ENCODE peak calls at places on chromosomes 6 and 20, in five cellular contexts. One of them, this sample, is unnamed.

GRCh38 chr6:1739220-1739619 is 129.5 kb downstream of the FOXC1 start:
- DNase-seq in heart right ventricle: no peak
- DNase-seq in smooth muscle cell of the brain vasculature: no peak
- DNase-seq in WTC11: no peak
- DNase-seq in M059J: no peak
- DNase-seq in this sample: no peak

GRCh38 chr6:119284861-119285521 is 64.6 kb downstream of the MAN1A1 start:
- DNase-seq in heart right ventricle: no peak
- DNase-seq in smooth muscle cell of the brain vasculature: no peak
- DNase-seq in WTC11: peak
- DNase-seq in M059J: no peak
- DNase-seq in this sample: no peak

GRCh38 chr6:142613981-142614380 is 312.2 kb downstream of the ADGRG6 start:
- DNase-seq in heart right ventricle: no peak
- DNase-seq in smooth muscle cell of the brain vasculature: no peak
- DNase-seq in WTC11: no peak
- DNase-seq in M059J: peak
- DNase-seq in this sample: no peak

GRCh38 chr6:154868143-154868594 is 126.9 kb upstream of the TIAM2 start:
- DNase-seq in heart right ventricle: no peak
- DNase-seq in smooth muscle cell of the brain vasculature: peak
- DNase-seq in WTC11: no peak
- DNase-seq in M059J: peak
- DNase-seq in this sample: peak

GRCh38 chr20:59792300-59792699 is 141.1 kb downstream of the SYCP2 start:
- DNase-seq in heart right ventricle: no peak
- DNase-seq in smooth muscle cell of the brain vasculature: no peak
- DNase-seq in WTC11: no peak
- DNase-seq in M059J: no peak
- DNase-seq in this sample: no peak

GRCh38 chr6:152471459-152472070 is 165.6 kb downstream of the SYNE1 start:
- DNase-seq in heart right ventricle: no peak
- DNase-seq in smooth muscle cell of the brain vasculature: no peak
- DNase-seq in WTC11: no peak
- DNase-seq in M059J: peak
- DNase-seq in this sample: no peak

GRCh38 chr6:91317247-91317646 is 730.4 kb upstream of the MAP3K7 start:
- DNase-seq in heart right ventricle: no peak
- DNase-seq in smooth muscle cell of the brain vasculature: no peak
- DNase-seq in WTC11: no peak
- DNase-seq in M059J: no peak
- DNase-seq in this sample: no peak

GRCh38 chr20:44650777-44651493 is 564 bp downstream of the ADA start:
- DNase-seq in heart right ventricle: peak
- DNase-seq in smooth muscle cell of the brain vasculature: no peak
- DNase-seq in WTC11: no peak
- DNase-seq in M059J: no peak
- DNase-seq in this sample: no peak

GRCh38 chr6:89826029-89826528 is 3.6 kb upstream of the CASP8AP2 start:
- DNase-seq in heart right ventricle: no peak
- DNase-seq in smooth muscle cell of the brain vasculature: no peak
- DNase-seq in WTC11: no peak
- DNase-seq in M059J: peak
- DNase-seq in this sample: no peak

GRCh38 chr20:17648782-17649730 is 33.0 kb downstream of the RRBP1 start:
- DNase-seq in heart right ventricle: peak
- DNase-seq in smooth muscle cell of the brain vasculature: no peak
- DNase-seq in WTC11: peak
- DNase-seq in M059J: no peak
- DNase-seq in this sample: no peak

GRCh38 chr6:45625191-45625664 is 247.5 kb upstream of the SUPT3H start:
- DNase-seq in heart right ventricle: no peak
- DNase-seq in smooth muscle cell of the brain vasculature: no peak
- DNase-seq in WTC11: no peak
- DNase-seq in M059J: peak
- DNase-seq in this sample: no peak

GRCh38 chr20:51661609-51662178 is 106.5 kb downstream of the ATP9A start:
- DNase-seq in heart right ventricle: no peak
- DNase-seq in smooth muscle cell of the brain vasculature: no peak
- DNase-seq in WTC11: no peak
- DNase-seq in M059J: peak
- DNase-seq in this sample: peak

GRCh38 chr6:41568585-41569384 is 22.6 kb downstream of the FOXP4 start:
- DNase-seq in heart right ventricle: no peak
- DNase-seq in smooth muscle cell of the brain vasculature: no peak
- DNase-seq in WTC11: peak
- DNase-seq in M059J: no peak
- DNase-seq in this sample: no peak

GRCh38 chr20:22341508-22341907 is 242.9 kb downstream of the FOXA2 start:
- DNase-seq in heart right ventricle: no peak
- DNase-seq in smooth muscle cell of the brain vasculature: no peak
- DNase-seq in WTC11: no peak
- DNase-seq in M059J: peak
- DNase-seq in this sample: no peak

GRCh38 chr6:43269273-43270007 is 26.2 kb downstream of the TTBK1 start:
- DNase-seq in heart right ventricle: peak
- DNase-seq in smooth muscle cell of the brain vasculature: no peak
- DNase-seq in WTC11: peak
- DNase-seq in M059J: no peak
- DNase-seq in this sample: peak

GRCh38 chr6:165832471-165832836 is 169.4 kb upstream of the PDE10A start:
- DNase-seq in heart right ventricle: no peak
- DNase-seq in smooth muscle cell of the brain vasculature: no peak
- DNase-seq in WTC11: no peak
- DNase-seq in M059J: no peak
- DNase-seq in this sample: no peak

GRCh38 chr6:123519191-123519510 is 117.6 kb downstream of the TRDN start:
- DNase-seq in heart right ventricle: peak
- DNase-seq in smooth muscle cell of the brain vasculature: no peak
- DNase-seq in WTC11: no peak
- DNase-seq in M059J: peak
- DNase-seq in this sample: peak

GRCh38 chr6:53432318-53433161 is 83.8 kb upstream of the ELOVL5 start:
- DNase-seq in heart right ventricle: no peak
- DNase-seq in smooth muscle cell of the brain vasculature: peak
- DNase-seq in WTC11: no peak
- DNase-seq in M059J: peak
- DNase-seq in this sample: peak

GRCh38 chr6:5095236-5095635 is 10.1 kb downstream of the PPP1R3G start:
- DNase-seq in heart right ventricle: no peak
- DNase-seq in smooth muscle cell of the brain vasculature: no peak
- DNase-seq in WTC11: no peak
- DNase-seq in M059J: peak
- DNase-seq in this sample: no peak

GRCh38 chr6:134630468-134631180 is 312.7 kb upstream of the SGK1 start:
- DNase-seq in heart right ventricle: no peak
- DNase-seq in smooth muscle cell of the brain vasculature: no peak
- DNase-seq in WTC11: no peak
- DNase-seq in M059J: no peak
- DNase-seq in this sample: no peak

GRCh38 chr6:70879496-70879895 is 77.4 kb downstream of the B3GAT2 start:
- DNase-seq in heart right ventricle: no peak
- DNase-seq in smooth muscle cell of the brain vasculature: no peak
- DNase-seq in WTC11: no peak
- DNase-seq in M059J: no peak
- DNase-seq in this sample: no peak

GRCh38 chr6:123565529-123565928 is 71.2 kb downstream of the TRDN start:
- DNase-seq in heart right ventricle: no peak
- DNase-seq in smooth muscle cell of the brain vasculature: no peak
- DNase-seq in WTC11: no peak
- DNase-seq in M059J: no peak
- DNase-seq in this sample: no peak

GRCh38 chr20:4814696-4815252 is 93.1 kb downstream of the PRND start:
- DNase-seq in heart right ventricle: no peak
- DNase-seq in smooth muscle cell of the brain vasculature: no peak
- DNase-seq in WTC11: no peak
- DNase-seq in M059J: no peak
- DNase-seq in this sample: no peak

GRCh38 chr6:31663961-31664789 is 622 bp downstream of the GPANK1 start:
- DNase-seq in heart right ventricle: peak
- DNase-seq in smooth muscle cell of the brain vasculature: peak
- DNase-seq in WTC11: no peak
- DNase-seq in M059J: peak
- DNase-seq in this sample: no peak

GRCh38 chr6:47134476-47135189 is 92.5 kb upstream of the ADGRF1 start:
- DNase-seq in heart right ventricle: no peak
- DNase-seq in smooth muscle cell of the brain vasculature: peak
- DNase-seq in WTC11: no peak
- DNase-seq in M059J: peak
- DNase-seq in this sample: no peak

GRCh38 chr20:13028001-13028400 is 19.2 kb downstream of the SPTLC3 start:
- DNase-seq in heart right ventricle: no peak
- DNase-seq in smooth muscle cell of the brain vasculature: no peak
- DNase-seq in WTC11: no peak
- DNase-seq in M059J: peak
- DNase-seq in this sample: no peak

GRCh38 chr20:62018437-62019143 is 47.1 kb downstream of the TAF4 start:
- DNase-seq in heart right ventricle: no peak
- DNase-seq in smooth muscle cell of the brain vasculature: no peak
- DNase-seq in WTC11: no peak
- DNase-seq in M059J: no peak
- DNase-seq in this sample: no peak

GRCh38 chr20:13041574-13042457 is 33.0 kb downstream of the SPTLC3 start:
- DNase-seq in heart right ventricle: no peak
- DNase-seq in smooth muscle cell of the brain vasculature: no peak
- DNase-seq in WTC11: no peak
- DNase-seq in M059J: peak
- DNase-seq in this sample: no peak

GRCh38 chr20:32452776-32453466 is 94.8 kb downstream of the ASXL1 start:
- DNase-seq in heart right ventricle: no peak
- DNase-seq in smooth muscle cell of the brain vasculature: no peak
- DNase-seq in WTC11: no peak
- DNase-seq in M059J: no peak
- DNase-seq in this sample: no peak

GRCh38 chr20:63287697-63288580 is 5.0 kb upstream of the COL20A1 start:
- DNase-seq in heart right ventricle: peak
- DNase-seq in smooth muscle cell of the brain vasculature: no peak
- DNase-seq in WTC11: no peak
- DNase-seq in M059J: no peak
- DNase-seq in this sample: no peak

GRCh38 chr6:24752917-24753486 is 21.7 kb upstream of the GMNN start:
- DNase-seq in heart right ventricle: no peak
- DNase-seq in smooth muscle cell of the brain vasculature: no peak
- DNase-seq in WTC11: no peak
- DNase-seq in M059J: peak
- DNase-seq in this sample: no peak

GRCh38 chr6:108127826-108128225 is 38.0 kb upstream of the NR2E1 start:
- DNase-seq in heart right ventricle: no peak
- DNase-seq in smooth muscle cell of the brain vasculature: peak
- DNase-seq in WTC11: no peak
- DNase-seq in M059J: peak
- DNase-seq in this sample: no peak

GRCh38 chr6:9657994-9658393 is 756.9 kb downstream of the TFAP2A start:
- DNase-seq in heart right ventricle: no peak
- DNase-seq in smooth muscle cell of the brain vasculature: no peak
- DNase-seq in WTC11: no peak
- DNase-seq in M059J: peak
- DNase-seq in this sample: no peak

GRCh38 chr20:15077733-15078132 is 740.3 kb upstream of the FLRT3 start:
- DNase-seq in heart right ventricle: no peak
- DNase-seq in smooth muscle cell of the brain vasculature: no peak
- DNase-seq in WTC11: no peak
- DNase-seq in M059J: no peak
- DNase-seq in this sample: no peak

GRCh38 chr20:8148501-8148900 is 16.4 kb downstream of the PLCB1 start:
- DNase-seq in heart right ventricle: no peak
- DNase-seq in smooth muscle cell of the brain vasculature: no peak
- DNase-seq in WTC11: no peak
- DNase-seq in M059J: no peak
- DNase-seq in this sample: no peak

GRCh38 chr6:106574729-106575458 is 54.4 kb downstream of the RTN4IP1 start:
- DNase-seq in heart right ventricle: no peak
- DNase-seq in smooth muscle cell of the brain vasculature: no peak
- DNase-seq in WTC11: no peak
- DNase-seq in M059J: peak
- DNase-seq in this sample: peak

GRCh38 chr20:11376998-11377397 is 540.7 kb upstream of the BTBD3 start:
- DNase-seq in heart right ventricle: no peak
- DNase-seq in smooth muscle cell of the brain vasculature: no peak
- DNase-seq in WTC11: no peak
- DNase-seq in M059J: peak
- DNase-seq in this sample: no peak

This sample was measured in head of caudate nucleus.